ENCODE peak calls at places on chromosome 15, in eight cellular contexts. One of them, this sample, is unnamed.

GRCh38 chr15:98755781-98756180 is 107.4 kb downstream of the IGF1R start:
- DNase-seq in G401: no peak
- DNase-seq in gastrocnemius medialis: no peak
- DNase-seq in fibroblast of lung: no peak
- DNase-seq in psoas muscle: no peak
- DNase-seq in NCI-H1105: no peak
- DNase-seq in fibroblast of mammary gland: no peak
- DNase-seq in stimulated activated naive B cell treated with anti-CD40 and anti-IgM and Interleukin-4, amounts not matched to agents 10 μg/mL and 1 μg/mL and 100 μg/mL, for 72 hours: no peak
- DNase-seq in this sample: no peak

GRCh38 chr15:61499371-61499770 is 270.3 kb upstream of the RORA start:
- DNase-seq in gastrocnemius medialis: no peak
- DNase-seq in psoas muscle: no peak
- DNase-seq in stimulated activated naive B cell treated with anti-CD40 and anti-IgM and Interleukin-4, amounts not matched to agents 10 μg/mL and 1 μg/mL and 100 μg/mL, for 72 hours: no peak
- DNase-seq in fibroblast of mammary gland: no peak
- DNase-seq in G401: peak
- DNase-seq in NCI-H1105: no peak
- DNase-seq in fibroblast of lung: no peak
- DNase-seq in this sample: no peak

GRCh38 chr15:71784719-71785118 is 25.6 kb upstream of the NR2E3 start:
- DNase-seq in gastrocnemius medialis: no peak
- DNase-seq in NCI-H1105: no peak
- DNase-seq in stimulated activated naive B cell treated with anti-CD40 and anti-IgM and Interleukin-4, amounts not matched to agents 10 μg/mL and 1 μg/mL and 100 μg/mL, for 72 hours: no peak
- DNase-seq in fibroblast of lung: no peak
- DNase-seq in G401: no peak
- DNase-seq in fibroblast of mammary gland: no peak
- DNase-seq in psoas muscle: no peak
- DNase-seq in this sample: no peak

GRCh38 chr15:31296304-31297220 is 30.1 kb upstream of the KLF13 start:
- DNase-seq in fibroblast of mammary gland: no peak
- DNase-seq in psoas muscle: no peak
- DNase-seq in NCI-H1105: no peak
- DNase-seq in G401: no peak
- DNase-seq in fibroblast of lung: no peak
- DNase-seq in gastrocnemius medialis: no peak
- DNase-seq in stimulated activated naive B cell treated with anti-CD40 and anti-IgM and Interleukin-4, amounts not matched to agents 10 μg/mL and 1 μg/mL and 100 μg/mL, for 72 hours: no peak
- DNase-seq in this sample: no peak

GRCh38 chr15:73841756-73842590 is 31.4 kb upstream of the TBC1D21 start:
- DNase-seq in gastrocnemius medialis: no peak
- DNase-seq in NCI-H1105: no peak
- DNase-seq in fibroblast of lung: no peak
- DNase-seq in stimulated activated naive B cell treated with anti-CD40 and anti-IgM and Interleukin-4, amounts not matched to agents 10 μg/mL and 1 μg/mL and 100 μg/mL, for 72 hours: no peak
- DNase-seq in fibroblast of mammary gland: no peak
- DNase-seq in G401: peak
- DNase-seq in psoas muscle: no peak
- DNase-seq in this sample: no peak

GRCh38 chr15:66996099-66996498 is 69.3 kb upstream of the SMAD3 start:
- DNase-seq in gastrocnemius medialis: no peak
- DNase-seq in stimulated activated naive B cell treated with anti-CD40 and anti-IgM and Interleukin-4, amounts not matched to agents 10 μg/mL and 1 μg/mL and 100 μg/mL, for 72 hours: no peak
- DNase-seq in NCI-H1105: no peak
- DNase-seq in fibroblast of lung: no peak
- DNase-seq in G401: no peak
- DNase-seq in fibroblast of mammary gland: peak
- DNase-seq in psoas muscle: no peak
- DNase-seq in this sample: no peak

GRCh38 chr15:83559310-83559966 is 94.5 kb upstream of the ADAMTSL3 start:
- DNase-seq in stimulated activated naive B cell treated with anti-CD40 and anti-IgM and Interleukin-4, amounts not matched to agents 10 μg/mL and 1 μg/mL and 100 μg/mL, for 72 hours: peak
- DNase-seq in G401: peak
- DNase-seq in fibroblast of mammary gland: peak
- DNase-seq in NCI-H1105: no peak
- DNase-seq in fibroblast of lung: peak
- DNase-seq in gastrocnemius medialis: no peak
- DNase-seq in psoas muscle: no peak
- DNase-seq in this sample: peak

GRCh38 chr15:35818846-35819245 is 272.9 kb upstream of the DPH6 start:
- DNase-seq in G401: no peak
- DNase-seq in fibroblast of mammary gland: no peak
- DNase-seq in psoas muscle: no peak
- DNase-seq in stimulated activated naive B cell treated with anti-CD40 and anti-IgM and Interleukin-4, amounts not matched to agents 10 μg/mL and 1 μg/mL and 100 μg/mL, for 72 hours: no peak
- DNase-seq in NCI-H1105: no peak
- DNase-seq in gastrocnemius medialis: no peak
- DNase-seq in fibroblast of lung: no peak
- DNase-seq in this sample: no peak

GRCh38 chr15:52234596-52235541 is 43.7 kb upstream of the GNB5 start:
- DNase-seq in psoas muscle: no peak
- DNase-seq in G401: no peak
- DNase-seq in gastrocnemius medialis: no peak
- DNase-seq in NCI-H1105: no peak
- DNase-seq in fibroblast of lung: no peak
- DNase-seq in fibroblast of mammary gland: no peak
- DNase-seq in stimulated activated naive B cell treated with anti-CD40 and anti-IgM and Interleukin-4, amounts not matched to agents 10 μg/mL and 1 μg/mL and 100 μg/mL, for 72 hours: peak
- DNase-seq in this sample: no peak

GRCh38 chr15:43912208-43912607 is 85.4 kb downstream of the WDR76 start:
- DNase-seq in stimulated activated naive B cell treated with anti-CD40 and anti-IgM and Interleukin-4, amounts not matched to agents 10 μg/mL and 1 μg/mL and 100 μg/mL, for 72 hours: no peak
- DNase-seq in NCI-H1105: no peak
- DNase-seq in fibroblast of mammary gland: no peak
- DNase-seq in G401: no peak
- DNase-seq in psoas muscle: no peak
- DNase-seq in fibroblast of lung: no peak
- DNase-seq in gastrocnemius medialis: no peak
- DNase-seq in this sample: no peak

GRCh38 chr15:58650102-58650501 is 99.4 kb downstream of the ADAM10 start:
- DNase-seq in NCI-H1105: no peak
- DNase-seq in fibroblast of mammary gland: no peak
- DNase-seq in psoas muscle: no peak
- DNase-seq in gastrocnemius medialis: no peak
- DNase-seq in fibroblast of lung: no peak
- DNase-seq in G401: no peak
- DNase-seq in stimulated activated naive B cell treated with anti-CD40 and anti-IgM and Interleukin-4, amounts not matched to agents 10 μg/mL and 1 μg/mL and 100 μg/mL, for 72 hours: no peak
- DNase-seq in this sample: no peak

GRCh38 chr15:82093774-82094211 is 48.0 kb upstream of the MEX3B start:
- DNase-seq in G401: no peak
- DNase-seq in stimulated activated naive B cell treated with anti-CD40 and anti-IgM and Interleukin-4, amounts not matched to agents 10 μg/mL and 1 μg/mL and 100 μg/mL, for 72 hours: no peak
- DNase-seq in fibroblast of lung: peak
- DNase-seq in psoas muscle: no peak
- DNase-seq in gastrocnemius medialis: no peak
- DNase-seq in NCI-H1105: no peak
- DNase-seq in fibroblast of mammary gland: peak
- DNase-seq in this sample: no peak

GRCh38 chr15:97841558-97841957 is 118.9 kb upstream of the ARRDC4 start:
- DNase-seq in gastrocnemius medialis: no peak
- DNase-seq in G401: no peak
- DNase-seq in NCI-H1105: no peak
- DNase-seq in stimulated activated naive B cell treated with anti-CD40 and anti-IgM and Interleukin-4, amounts not matched to agents 10 μg/mL and 1 μg/mL and 100 μg/mL, for 72 hours: no peak
- DNase-seq in psoas muscle: no peak
- DNase-seq in fibroblast of lung: no peak
- DNase-seq in fibroblast of mammary gland: no peak
- DNase-seq in this sample: no peak

GRCh38 chr15:83275412-83275811 is 9.1 kb downstream of the BNC1 start:
- DNase-seq in psoas muscle: no peak
- DNase-seq in G401: no peak
- DNase-seq in gastrocnemius medialis: no peak
- DNase-seq in stimulated activated naive B cell treated with anti-CD40 and anti-IgM and Interleukin-4, amounts not matched to agents 10 μg/mL and 1 μg/mL and 100 μg/mL, for 72 hours: no peak
- DNase-seq in fibroblast of lung: no peak
- DNase-seq in fibroblast of mammary gland: peak
- DNase-seq in NCI-H1105: no peak
- DNase-seq in this sample: no peak

GRCh38 chr15:89132611-89133242 is 44.5 kb downstream of the ABHD2 start:
- DNase-seq in gastrocnemius medialis: no peak
- DNase-seq in G401: peak
- DNase-seq in NCI-H1105: no peak
- DNase-seq in psoas muscle: no peak
- DNase-seq in fibroblast of lung: no peak
- DNase-seq in stimulated activated naive B cell treated with anti-CD40 and anti-IgM and Interleukin-4, amounts not matched to agents 10 μg/mL and 1 μg/mL and 100 μg/mL, for 72 hours: no peak
- DNase-seq in fibroblast of mammary gland: no peak
- DNase-seq in this sample: peak

GRCh38 chr15:70088887-70089691 is 8.6 kb downstream of the TLE3 start:
- DNase-seq in NCI-H1105: peak
- DNase-seq in gastrocnemius medialis: peak
- DNase-seq in psoas muscle: peak
- DNase-seq in fibroblast of mammary gland: peak
- DNase-seq in G401: no peak
- DNase-seq in fibroblast of lung: peak
- DNase-seq in stimulated activated naive B cell treated with anti-CD40 and anti-IgM and Interleukin-4, amounts not matched to agents 10 μg/mL and 1 μg/mL and 100 μg/mL, for 72 hours: no peak
- DNase-seq in this sample: peak

GRCh38 chr15:64837502-64837901 is 4.2 kb upstream of the PLEKHO2 start:
- DNase-seq in stimulated activated naive B cell treated with anti-CD40 and anti-IgM and Interleukin-4, amounts not matched to agents 10 μg/mL and 1 μg/mL and 100 μg/mL, for 72 hours: no peak
- DNase-seq in G401: no peak
- DNase-seq in psoas muscle: no peak
- DNase-seq in gastrocnemius medialis: no peak
- DNase-seq in fibroblast of lung: no peak
- DNase-seq in NCI-H1105: no peak
- DNase-seq in fibroblast of mammary gland: no peak
- DNase-seq in this sample: no peak

GRCh38 chr15:31272558-31273257 is 53.9 kb upstream of the KLF13 start:
- DNase-seq in stimulated activated naive B cell treated with anti-CD40 and anti-IgM and Interleukin-4, amounts not matched to agents 10 μg/mL and 1 μg/mL and 100 μg/mL, for 72 hours: no peak
- DNase-seq in fibroblast of mammary gland: no peak
- DNase-seq in gastrocnemius medialis: no peak
- DNase-seq in NCI-H1105: no peak
- DNase-seq in G401: peak
- DNase-seq in fibroblast of lung: no peak
- DNase-seq in psoas muscle: peak
- DNase-seq in this sample: no peak

GRCh38 chr15:37015025-37015424 is 85.3 kb downstream of the MEIS2 start:
- DNase-seq in fibroblast of lung: no peak
- DNase-seq in gastrocnemius medialis: no peak
- DNase-seq in NCI-H1105: no peak
- DNase-seq in stimulated activated naive B cell treated with anti-CD40 and anti-IgM and Interleukin-4, amounts not matched to agents 10 μg/mL and 1 μg/mL and 100 μg/mL, for 72 hours: no peak
- DNase-seq in fibroblast of mammary gland: peak
- DNase-seq in G401: no peak
- DNase-seq in psoas muscle: no peak
- DNase-seq in this sample: no peak

GRCh38 chr15:60696523-60696859 is 217.5 kb upstream of the ICE2 start:
- DNase-seq in psoas muscle: no peak
- DNase-seq in gastrocnemius medialis: no peak
- DNase-seq in NCI-H1105: no peak
- DNase-seq in G401: no peak
- DNase-seq in stimulated activated naive B cell treated with anti-CD40 and anti-IgM and Interleukin-4, amounts not matched to agents 10 μg/mL and 1 μg/mL and 100 μg/mL, for 72 hours: no peak
- DNase-seq in fibroblast of mammary gland: no peak
- DNase-seq in fibroblast of lung: no peak
- DNase-seq in this sample: no peak

GRCh38 chr15:78550194-78550593 is 9.9 kb downstream of the PSMA4 start:
- DNase-seq in NCI-H1105: no peak
- DNase-seq in G401: no peak
- DNase-seq in fibroblast of mammary gland: no peak
- DNase-seq in psoas muscle: no peak
- DNase-seq in gastrocnemius medialis: no peak
- DNase-seq in stimulated activated naive B cell treated with anti-CD40 and anti-IgM and Interleukin-4, amounts not matched to agents 10 μg/mL and 1 μg/mL and 100 μg/mL, for 72 hours: no peak
- DNase-seq in fibroblast of lung: no peak
- DNase-seq in this sample: no peak

GRCh38 chr15:84947947-84948830 is 33.5 kb upstream of the PDE8A start:
- DNase-seq in psoas muscle: no peak
- DNase-seq in gastrocnemius medialis: no peak
- DNase-seq in fibroblast of lung: peak
- DNase-seq in NCI-H1105: no peak
- DNase-seq in stimulated activated naive B cell treated with anti-CD40 and anti-IgM and Interleukin-4, amounts not matched to agents 10 μg/mL and 1 μg/mL and 100 μg/mL, for 72 hours: no peak
- DNase-seq in G401: peak
- DNase-seq in fibroblast of mammary gland: peak
- DNase-seq in this sample: peak

GRCh38 chr15:71447328-71448250 is 332.3 kb downstream of the THSD4 start:
- DNase-seq in G401: no peak
- DNase-seq in gastrocnemius medialis: no peak
- DNase-seq in fibroblast of mammary gland: peak
- DNase-seq in fibroblast of lung: peak
- DNase-seq in NCI-H1105: no peak
- DNase-seq in stimulated activated naive B cell treated with anti-CD40 and anti-IgM and Interleukin-4, amounts not matched to agents 10 μg/mL and 1 μg/mL and 100 μg/mL, for 72 hours: no peak
- DNase-seq in psoas muscle: no peak
- DNase-seq in this sample: no peak

GRCh38 chr15:90291679-90292356 is 26.3 kb downstream of the NGRN start:
- DNase-seq in NCI-H1105: no peak
- DNase-seq in fibroblast of mammary gland: peak
- DNase-seq in psoas muscle: no peak
- DNase-seq in stimulated activated naive B cell treated with anti-CD40 and anti-IgM and Interleukin-4, amounts not matched to agents 10 μg/mL and 1 μg/mL and 100 μg/mL, for 72 hours: no peak
- DNase-seq in fibroblast of lung: no peak
- DNase-seq in G401: no peak
- DNase-seq in gastrocnemius medialis: no peak
- DNase-seq in this sample: no peak

GRCh38 chr15:49045691-49046112 is 544 bp downstream of the SECISBP2L start:
- DNase-seq in gastrocnemius medialis: no peak
- DNase-seq in stimulated activated naive B cell treated with anti-CD40 and anti-IgM and Interleukin-4, amounts not matched to agents 10 μg/mL and 1 μg/mL and 100 μg/mL, for 72 hours: peak
- DNase-seq in fibroblast of lung: peak
- DNase-seq in NCI-H1105: no peak
- DNase-seq in psoas muscle: no peak
- DNase-seq in G401: peak
- DNase-seq in fibroblast of mammary gland: peak
- DNase-seq in this sample: no peak